ENCODE peak calls at places on chromosomes 2 and 18, in nine cellular contexts. L, D, K, T, B, O, Z, C and N are unnamed samples.

GRCh38 chr2:241851325-241852115 is 7.2 kb downstream of the PDCD1 start:
- DNase-seq in L (no peak), D (no peak), K (peak), T (no peak), B (peak), O (no peak), Z (no peak), C (no peak), N (no peak)

GRCh38 chr2:218448934-218449333 is 30.0 kb downstream of the VIL1 start:
- DNase-seq in L (peak), D (no peak), K (no peak), T (peak), B (no peak), O (peak), Z (no peak), C (no peak), N (no peak)

GRCh38 chr2:162056796-162057399 is 17.1 kb downstream of the DPP4 start:
- DNase-seq in L (no peak), D (no peak), K (no peak), T (peak), B (no peak), O (no peak), Z (no peak), C (no peak), N (no peak)

GRCh38 chr2:98730053-98730850 is 680 bp downstream of the MGAT4A start:
- DNase-seq in L (no peak), D (no peak), K (no peak), T (no peak), B (peak), O (peak), Z (peak), C (peak), N (peak)

GRCh38 chr2:115386465-115386864 is 944.0 kb downstream of the DPP10 start:
- DNase-seq in L (no peak), D (no peak), K (no peak), T (no peak), B (no peak), O (no peak), Z (no peak), C (no peak), N (no peak)

GRCh38 chr2:121663458-121663857 is 14.2 kb upstream of the CLASP1 start:
- DNase-seq in L (no peak), D (no peak), K (no peak), T (no peak), B (no peak), O (no peak), Z (no peak), C (no peak), N (no peak)

GRCh38 chr2:20755132-20755800 is 67.6 kb downstream of the LDAH start:
- DNase-seq in L (no peak), D (no peak), K (no peak), T (no peak), B (no peak), O (no peak), Z (no peak), C (no peak), N (no peak)

GRCh38 chr2:61411109-61411508 is 59.8 kb downstream of the USP34 start:
- DNase-seq in L (no peak), D (no peak), K (no peak), T (no peak), B (no peak), O (no peak), Z (no peak), C (no peak), N (no peak)

GRCh38 chr2:152594022-152594712 is 123.1 kb downstream of the PRPF40A start:
- DNase-seq in L (no peak), D (no peak), K (peak), T (peak), B (no peak), O (peak), Z (no peak), C (peak), N (no peak)

GRCh38 chr18:9756566-9757470 is 48.7 kb downstream of the RAB31 start:
- DNase-seq in L (no peak), D (no peak), K (no peak), T (no peak), B (no peak), O (peak), Z (no peak), C (no peak), N (no peak)

GRCh38 chr2:9535177-9535576 is 20.5 kb downstream of the ADAM17 start:
- DNase-seq in L (no peak), D (no peak), K (no peak), T (no peak), B (no peak), O (no peak), Z (no peak), C (no peak), N (no peak)

GRCh38 chr2:159131882-159132281 is 154.6 kb downstream of the WDSUB1 start:
- DNase-seq in L (peak), D (peak), K (no peak), T (peak), B (no peak), O (no peak), Z (no peak), C (no peak), N (no peak)

GRCh38 chr2:108270768-108271506 is 17.8 kb upstream of the SULT1C2 start:
- DNase-seq in L (no peak), D (no peak), K (no peak), T (peak), B (no peak), O (no peak), Z (no peak), C (no peak), N (no peak)

GRCh38 chr2:217864960-217865359 is 137.8 kb downstream of the TNS1 start:
- DNase-seq in L (no peak), D (no peak), K (peak), T (no peak), B (no peak), O (no peak), Z (no peak), C (no peak), N (no peak)

GRCh38 chr18:22019193-22019592 is 150.2 kb upstream of the GATA6 start:
- DNase-seq in L (no peak), D (no peak), K (no peak), T (no peak), B (no peak), O (no peak), Z (no peak), C (no peak), N (no peak)

GRCh38 chr18:46629356-46629755 is 27.7 kb downstream of the LOXHD1 start:
- DNase-seq in L (no peak), D (no peak), K (no peak), T (no peak), B (no peak), O (no peak), Z (no peak), C (no peak), N (no peak)

GRCh38 chr18:32274307-32274706 is 84.5 kb downstream of the MEP1B start:
- DNase-seq in L (no peak), D (no peak), K (no peak), T (no peak), B (no peak), O (no peak), Z (no peak), C (no peak), N (no peak)

GRCh38 chr18:519019-519879 is 18.7 kb upstream of the COLEC12 start:
- DNase-seq in L (no peak), D (no peak), K (peak), T (no peak), B (peak), O (no peak), Z (no peak), C (peak), N (no peak)

GRCh38 chr2:120161190-120161589 is 62.0 kb downstream of the TMEM185B start:
- DNase-seq in L (no peak), D (no peak), K (no peak), T (no peak), B (no peak), O (no peak), Z (no peak), C (no peak), N (no peak)

GRCh38 chr2:233063269-233063975 is 3.3 kb downstream of the INPP5D start:
- DNase-seq in L (no peak), D (no peak), K (peak), T (no peak), B (peak), O (peak), Z (no peak), C (no peak), N (no peak)

GRCh38 chr2:36663851-36664715 is 32.4 kb upstream of the VIT start:
- DNase-seq in L (peak), D (peak), K (peak), T (peak), B (no peak), O (no peak), Z (no peak), C (no peak), N (no peak)

GRCh38 chr2:219247678-219248642 is 2.7 kb downstream of the STK16 start:
- DNase-seq in L (no peak), D (no peak), K (no peak), T (peak), B (peak), O (no peak), Z (peak), C (no peak), N (no peak)

GRCh38 chr2:5690718-5691658 is 1.2 kb upstream of the SOX11 start:
- DNase-seq in L (no peak), D (no peak), K (no peak), T (no peak), B (no peak), O (no peak), Z (no peak), C (no peak), N (peak)

GRCh38 chr2:236271851-236272250 is 7.6 kb upstream of the ASB18 start:
- DNase-seq in L (no peak), D (no peak), K (no peak), T (no peak), B (no peak), O (no peak), Z (no peak), C (no peak), N (no peak)

GRCh38 chr18:47100214-47100831 is 50.0 kb downstream of the HDHD2 start:
- DNase-seq in L (peak), D (peak), K (peak), T (peak), B (peak), O (peak), Z (peak), C (peak), N (peak)

GRCh38 chr2:109170645-109171044 is 41.6 kb downstream of the SH3RF3 start:
- DNase-seq in L (no peak), D (no peak), K (no peak), T (no peak), B (no peak), O (no peak), Z (no peak), C (no peak), N (no peak)

GRCh38 chr18:58728719-58729118 is 57.5 kb downstream of the MALT1 start:
- DNase-seq in L (no peak), D (no peak), K (no peak), T (no peak), B (no peak), O (no peak), Z (no peak), C (no peak), N (no peak)

DNA sequence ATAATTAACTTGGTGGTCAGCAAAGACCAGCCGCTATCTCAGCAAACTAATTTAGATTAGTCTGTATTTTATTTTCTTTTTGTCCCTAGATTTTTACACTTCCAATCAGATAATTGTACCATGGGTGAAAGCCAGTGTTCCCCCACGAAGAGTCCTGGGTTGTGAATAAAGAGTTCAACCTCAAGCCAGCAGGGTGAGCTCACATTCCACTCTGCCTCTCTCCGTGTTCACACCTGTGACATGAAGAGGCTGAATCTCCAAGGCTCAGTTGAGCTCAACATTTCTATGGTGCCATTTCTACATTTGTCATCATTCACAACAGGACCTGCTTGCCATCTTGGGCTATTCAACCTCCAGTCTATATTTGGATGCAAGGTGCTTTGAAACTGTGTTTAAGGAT is 771.5 kb downstream of the GALR1 start:
- DNase-seq in L (no peak), D (no peak), K (no peak), T (no peak), B (no peak), O (no peak), Z (no peak), C (no peak), N (no peak)
- TF ChIP-seq CTCF in L (no peak), D (no peak), K (no peak), T (no peak), B (no peak), O (no peak), Z (no peak), C (no peak), N (peak)

DNA sequence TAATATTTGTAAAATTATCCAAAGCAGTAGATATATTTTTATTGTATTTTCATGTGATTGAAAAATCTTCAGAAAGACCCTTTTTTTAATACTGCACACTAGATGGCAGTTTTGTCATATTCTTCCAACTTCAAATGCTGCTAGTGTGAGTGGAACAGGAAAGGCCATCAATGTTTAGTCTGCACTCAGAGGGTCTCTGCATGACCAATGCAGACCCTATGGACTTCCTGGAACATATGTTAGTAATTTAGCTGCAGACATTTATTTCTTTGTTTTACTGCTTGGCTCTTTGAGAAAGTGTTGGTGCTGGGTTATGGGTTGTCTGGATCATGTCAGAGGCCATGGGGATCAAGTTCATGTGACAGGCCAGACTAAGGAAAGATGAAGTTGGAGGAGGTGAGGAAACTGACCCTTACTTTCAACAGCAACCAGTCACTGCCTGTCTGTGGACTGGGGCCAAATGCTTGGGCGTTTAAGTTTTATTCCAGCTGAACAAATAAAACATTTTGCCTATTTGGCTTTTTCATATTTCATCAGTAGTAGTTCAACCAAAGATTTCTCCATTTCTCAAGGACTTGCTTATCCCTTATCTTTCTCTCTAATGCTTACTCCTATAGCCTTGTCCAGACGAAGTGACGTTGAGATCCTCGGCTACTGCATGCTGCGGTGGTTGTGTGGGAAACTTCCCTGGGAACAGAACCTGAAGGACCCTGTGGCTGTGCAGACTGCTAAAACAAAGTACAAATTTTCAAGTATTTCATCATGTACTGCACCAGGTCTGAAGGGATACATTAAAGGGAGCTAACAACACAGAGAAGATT is 84.8 kb downstream of the VRK2 start:
- DNase-seq in L (no peak), D (no peak), K (no peak), T (peak), B (no peak), O (no peak), Z (no peak), C (no peak), N (no peak)
- TF ChIP-seq CTCF in L (peak), D (no peak), K (no peak), T (no peak), B (no peak), O (no peak), Z (no peak), C (no peak), N (peak)

GRCh38 chr18:35617865-35618264 is 36.3 kb downstream of the GALNT1 start:
- DNase-seq in L (no peak), D (no peak), K (no peak), T (no peak), B (no peak), O (no peak), Z (no peak), C (no peak), N (no peak)

GRCh38 chr18:35616074-35616473 is 34.5 kb downstream of the GALNT1 start:
- DNase-seq in L (no peak), D (no peak), K (no peak), T (peak), B (no peak), O (no peak), Z (no peak), C (no peak), N (no peak)

GRCh38 chr18:35618703-35619102 is 37.2 kb downstream of the GALNT1 start:
- DNase-seq in L (no peak), D (no peak), K (no peak), T (no peak), B (no peak), O (no peak), Z (no peak), C (no peak), N (no peak)

GRCh38 chr18:35618289-35618688 is 36.7 kb downstream of the GALNT1 start:
- DNase-seq in L (no peak), D (no peak), K (no peak), T (no peak), B (no peak), O (no peak), Z (no peak), C (no peak), N (no peak)

DNA sequence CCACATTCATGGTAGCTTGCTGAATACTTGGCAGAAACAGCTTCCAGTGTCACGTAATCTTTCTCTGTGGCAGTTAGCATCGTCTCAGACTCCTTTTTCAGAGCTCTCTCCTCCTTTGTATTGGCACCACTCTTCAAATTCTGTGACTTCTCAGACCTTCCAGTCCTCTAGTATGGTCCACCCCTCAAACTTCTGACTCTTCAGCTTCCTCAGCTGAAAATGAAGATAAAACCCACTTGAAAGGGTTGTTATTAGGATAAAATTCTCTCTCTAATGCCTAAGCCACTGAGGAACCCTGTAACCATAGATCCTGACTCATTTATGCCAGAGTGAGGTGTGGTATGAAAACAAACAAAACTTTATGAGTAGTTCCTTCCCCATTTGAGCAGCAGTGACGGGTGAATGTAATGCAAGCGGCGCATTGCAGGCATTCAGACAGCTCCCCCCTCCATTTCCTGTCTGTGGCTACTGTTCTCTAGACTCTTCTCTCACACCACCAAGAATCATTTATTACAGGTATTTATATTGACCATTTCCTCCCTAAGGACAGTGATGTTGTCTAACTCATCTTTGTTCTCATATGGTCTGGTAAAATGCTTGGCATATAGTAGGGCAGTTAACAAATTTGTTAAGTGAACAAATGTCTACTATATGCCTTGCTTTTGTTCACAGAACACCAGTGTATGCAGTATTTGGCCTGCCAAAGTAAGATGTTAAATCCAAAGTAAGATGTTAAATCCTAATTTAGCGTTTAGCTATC is 35.3 kb downstream of the GALNT1 start:
- DNase-seq in L (peak), D (no peak), K (peak), T (peak), B (peak), O (no peak), Z (peak), C (no peak), N (no peak)
- TF ChIP-seq CTCF in L (no peak), D (no peak), K (no peak), T (no peak), B (no peak), O (no peak), Z (no peak), C (no peak), N (no peak)

GRCh38 chr18:78986018-78986481 is 6.4 kb downstream of the SALL3 start:
- DNase-seq in L (no peak), D (peak), K (no peak), T (peak), B (no peak), O (no peak), Z (no peak), C (no peak), N (no peak)

GRCh38 chr18:78982186-78982585 is 2.6 kb downstream of the SALL3 start:
- DNase-seq in L (no peak), D (no peak), K (no peak), T (no peak), B (no peak), O (no peak), Z (no peak), C (no peak), N (no peak)

GRCh38 chr18:78983530-78983929 is 3.9 kb downstream of the SALL3 start:
- DNase-seq in L (no peak), D (no peak), K (no peak), T (no peak), B (no peak), O (no peak), Z (no peak), C (no peak), N (no peak)

GRCh38 chr18:78981652-78981955 is 2.0 kb downstream of the SALL3 start:
- DNase-seq in L (no peak), D (no peak), K (no peak), T (no peak), B (no peak), O (no peak), Z (no peak), C (no peak), N (no peak)

DNA sequence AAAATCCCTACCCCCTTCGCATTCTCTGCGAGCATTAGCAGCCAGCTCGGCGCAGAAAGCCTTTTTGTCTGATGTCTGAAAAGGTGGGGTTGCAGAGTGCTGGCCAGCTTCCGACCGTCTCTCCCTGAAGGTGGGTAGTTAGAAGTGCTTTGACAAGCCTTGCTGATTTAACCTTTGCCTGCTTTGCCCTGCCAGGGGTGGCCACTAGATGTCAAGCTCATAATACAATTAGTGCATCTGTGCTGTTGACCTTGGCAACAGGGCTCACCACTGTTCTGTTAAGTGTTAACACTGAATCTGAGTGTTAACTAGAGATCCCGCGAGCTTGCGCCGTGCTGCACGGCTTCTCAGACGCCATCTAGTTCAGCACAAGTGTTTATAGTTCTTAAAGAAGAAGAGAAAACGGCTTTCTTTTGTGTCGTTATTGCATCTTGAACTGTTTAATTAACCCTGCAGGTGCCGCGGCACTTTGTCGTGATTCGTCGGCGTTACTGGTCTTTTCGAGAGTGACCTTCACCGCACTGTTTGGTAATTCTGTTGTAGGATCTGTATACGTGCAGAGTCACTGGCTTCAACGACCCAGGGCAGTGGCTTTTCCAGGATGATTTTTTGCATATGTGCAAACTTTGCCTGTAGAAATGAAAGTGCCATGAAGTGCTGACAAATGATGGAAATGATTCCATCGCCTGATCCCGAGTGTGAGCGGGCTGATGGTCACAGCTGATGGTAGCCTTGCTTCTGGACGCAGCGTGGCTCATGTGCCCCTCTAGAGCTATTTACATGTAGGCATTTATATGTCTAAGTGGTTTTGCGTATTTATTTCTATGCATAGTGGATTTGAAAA is 5.5 kb downstream of the SALL3 start:
- DNase-seq in L (no peak), D (no peak), K (peak), T (peak), B (no peak), O (no peak), Z (no peak), C (no peak), N (no peak)
- TF ChIP-seq CTCF in L (peak), D (peak), K (peak), T (peak), B (no peak), O (no peak), Z (no peak), C (peak), N (peak)